ENCODE peak calls at places on chromosomes 7 and 10, in five cellular contexts. I, J, D, N and A are unnamed samples.

GRCh38 chr7:40057292-40057691 is 77.1 kb downstream of the MPLKIP start:
- DNase-seq in I (peak), J (no peak), D (peak), N (peak), A (no peak)

GRCh38 chr7:144531181-144531580 is 127.7 kb upstream of the NOBOX start:
- DNase-seq in I (no peak), J (no peak), D (no peak), N (no peak), A (no peak)

GRCh38 chr10:113735913-113736312 is 15.6 kb upstream of the PLEKHS1 start:
- DNase-seq in I (no peak), J (no peak), D (no peak), N (no peak), A (no peak)

GRCh38 chr10:132692311-132692710 is 93.6 kb downstream of the NKX6-2 start:
- DNase-seq in I (no peak), J (no peak), D (no peak), N (no peak), A (no peak)

GRCh38 chr7:108001759-108002725 is 919 bp downstream of the LAMB1 start:
- DNase-seq in I (peak), J (no peak), D (peak), N (peak), A (no peak)

GRCh38 chr7:128410092-128410665 is 397 bp upstream of the IMPDH1 start:
- DNase-seq in I (peak), J (peak), D (peak), N (peak), A (no peak)

GRCh38 chr7:142711722-142712616 is 37.3 kb upstream of the PRSS1 start:
- DNase-seq in I (no peak), J (peak), D (peak), N (no peak), A (no peak)

GRCh38 chr10:103838851-103839512 is 16.4 kb downstream of the SH3PXD2A start:
- DNase-seq in I (no peak), J (no peak), D (peak), N (no peak), A (no peak)

GRCh38 chr7:16754869-16755317 is 1.3 kb downstream of the TSPAN13 start:
- DNase-seq in I (no peak), J (no peak), D (no peak), N (no peak), A (no peak)

GRCh38 chr7:29109815-29110385 is 36.4 kb downstream of the CPVL start:
- DNase-seq in I (no peak), J (no peak), D (no peak), N (no peak), A (no peak)

GRCh38 chr7:14197280-14197679 is 207.8 kb upstream of the ETV1 start:
- DNase-seq in I (peak), J (peak), D (no peak), N (no peak), A (no peak)

GRCh38 chr7:18212308-18212707 is 184.7 kb upstream of the PRPS1L1 start:
- DNase-seq in I (no peak), J (no peak), D (peak), N (no peak), A (no peak)

GRCh38 chr10:72906446-72906845 is 12.9 kb downstream of the OIT3 start:
- DNase-seq in I (no peak), J (no peak), D (no peak), N (no peak), A (no peak)

GRCh38 chr7:121960678-121961461 is 87.9 kb downstream of the PTPRZ1 start:
- DNase-seq in I (no peak), J (peak), D (peak), N (no peak), A (peak)

GRCh38 chr10:16811292-16811691 is 5.9 kb downstream of the RSU1 start:
- DNase-seq in I (no peak), J (no peak), D (no peak), N (no peak), A (no peak)

GRCh38 chr7:76349313-76349885 is 9.4 kb downstream of the YWHAG start:
- DNase-seq in I (no peak), J (no peak), D (no peak), N (no peak), A (no peak)

GRCh38 chr7:155979994-155980393 is 167.7 kb upstream of the SHH start:
- DNase-seq in I (no peak), J (no peak), D (no peak), N (no peak), A (no peak)

GRCh38 chr7:55086413-55087201 is 67.8 kb downstream of the EGFR start:
- DNase-seq in I (no peak), J (peak), D (peak), N (no peak), A (peak)

GRCh38 chr10:17472481-17473227 is 18.3 kb upstream of the ST8SIA6 start:
- DNase-seq in I (no peak), J (no peak), D (no peak), N (no peak), A (no peak)

GRCh38 chr7:143285454-143285756 is 647 bp downstream of the TMEM139 start:
- DNase-seq in I (no peak), J (no peak), D (no peak), N (peak), A (no peak)

GRCh38 chr7:27997188-27997707 is 183.3 kb downstream of the JAZF1 start:
- DNase-seq in I (no peak), J (no peak), D (no peak), N (no peak), A (no peak)

GRCh38 chr7:12056381-12056780 is 154.7 kb upstream of the TMEM106B start:
- DNase-seq in I (no peak), J (no peak), D (no peak), N (no peak), A (peak)

GRCh38 chr10:46293832-46294640 is 7.2 kb downstream of the ANTXRL start:
- DNase-seq in I (no peak), J (no peak), D (no peak), N (peak), A (no peak)

GRCh38 chr10:60781678-60782077 is 3.4 kb downstream of the CDK1 start:
- DNase-seq in I (no peak), J (no peak), D (no peak), N (no peak), A (no peak)
- H3K4me3 ChIP-seq in I (no peak), J (no peak), D (no peak), N (no peak), A (peak)

GRCh38 chr10:108358912-108359311 is 1194.4 kb upstream of the SORCS1 start:
- DNase-seq in I (no peak), J (peak), D (peak), N (no peak), A (peak)
- TF ChIP-seq CTCF in I (no peak), J (no peak), D (peak), N (no peak), A (peak)

DNA sequence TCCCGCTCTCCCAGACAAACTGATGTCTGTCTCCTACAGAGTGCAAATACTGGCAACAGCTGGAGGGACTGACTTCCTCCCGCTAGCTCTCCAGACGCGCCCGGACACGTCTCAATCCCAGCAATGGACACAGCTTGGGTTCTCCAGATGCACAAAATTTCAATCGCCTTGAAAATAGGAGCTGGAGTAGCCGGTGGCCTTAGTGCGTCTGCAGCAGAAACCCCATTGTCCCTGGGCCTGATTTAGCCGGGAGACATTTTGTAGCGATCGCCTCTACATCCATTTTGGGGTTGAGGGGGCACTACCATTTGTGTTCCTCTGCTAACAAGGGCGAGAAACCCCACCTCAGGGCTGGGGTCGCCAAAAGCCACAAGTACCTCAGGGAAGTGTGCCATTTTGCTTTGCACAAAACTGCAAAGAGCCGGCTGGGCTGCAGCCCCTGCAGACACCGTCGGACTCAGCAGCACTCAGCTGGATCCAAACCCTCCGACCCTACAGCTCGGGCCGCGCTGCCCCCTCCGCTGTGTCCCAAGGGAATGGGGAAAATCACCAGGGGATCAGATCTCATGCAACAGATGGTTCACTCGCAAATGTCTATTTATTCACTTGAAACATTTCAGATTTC is 5.9 kb downstream of the CPA2 start:
- DNase-seq in I (peak), J (no peak), D (no peak), N (no peak), A (no peak)
- H3K4me3 ChIP-seq in I (peak), J (no peak), D (peak), N (no peak), A (no peak)

GRCh38 chr7:38744746-38745145 is 113.6 kb upstream of the AMPH start:
- DNase-seq in I (no peak), J (peak), D (peak), N (no peak), A (no peak)

GRCh38 chr7:38751416-38751815 is 120.2 kb upstream of the AMPH start:
- DNase-seq in I (no peak), J (no peak), D (peak), N (no peak), A (no peak)

GRCh38 chr7:38746438-38746837 is 115.3 kb upstream of the AMPH start:
- DNase-seq in I (no peak), J (no peak), D (no peak), N (no peak), A (no peak)

GRCh38 chr7:38753347-38753746 is 122.2 kb upstream of the AMPH start:
- DNase-seq in I (peak), J (no peak), D (no peak), N (no peak), A (no peak)

GRCh38 chr7:38748056-38748610 is 117.0 kb upstream of the AMPH start:
- DNase-seq in I (no peak), J (no peak), D (peak), N (no peak), A (no peak)
- TF ChIP-seq CTCF in I (peak), J (peak), D (peak), N (peak), A (peak)